ENCODE peak calls at places on chromosomes 4 and X, in seven cellular contexts. M is lower leg skin, S is WERI-Rb-1, Z is B cell, X is type B pancreatic cell, F is fibroblast of the aortic adventitia, D is suprapubic skin. G is an unnamed sample.

GRCh38 chr4:183834252-183834651 is 70.9 kb upstream of the STOX2 start:
- DNase-seq in M (no peak), S (no peak), Z (no peak), X (no peak), F (no peak), D (no peak), G (no peak)

GRCh38 chr4:118981171-118981838 is 92.7 kb downstream of the SYNPO2 start:
- DNase-seq in M (no peak), S (no peak), Z (no peak), X (no peak), F (no peak), D (no peak), G (no peak)

GRCh38 chr4:110636677-110637407 is 14.0 kb upstream of the PITX2 start:
- DNase-seq in M (no peak), S (peak; percentile 32), Z (no peak), X (peak; percentile 69), F (peak; percentile 65), D (no peak), G (no peak)

GRCh38 chrX:9258346-9259104 is 206.3 kb upstream of the TBL1X start:
- DNase-seq in M (no peak), S (no peak), Z (no peak), X (no peak), F (no peak), D (no peak), G (no peak)

GRCh38 chrX:38514014-38514854 is 47.1 kb upstream of the TSPAN7 start:
- DNase-seq in M (no peak), S (no peak), Z (no peak), X (no peak), F (no peak), D (no peak), G (no peak)

GRCh38 chr4:91448668-91449330 is 855.0 kb upstream of the GRID2 start:
- DNase-seq in M (no peak), S (no peak), Z (no peak), X (no peak), F (no peak), D (no peak), G (no peak)

GRCh38 chr4:25914670-25915358 is 794 bp downstream of the SMIM20 start:
- DNase-seq in M (no peak), S (peak; percentile 44), Z (no peak), X (no peak), F (no peak), D (no peak), G (no peak)

GRCh38 chrX:110316351-110317078 is 1.4 kb downstream of the AMMECR1 start:
- DNase-seq in M (no peak), S (no peak), Z (no peak), X (no peak), F (no peak), D (no peak), G (no peak)

GRCh38 chr4:1576200-1576960 is 107.7 kb downstream of the FAM53A start:
- DNase-seq in M (no peak), S (no peak), Z (no peak), X (no peak), F (no peak), D (peak; percentile 41), G (no peak)

GRCh38 chr4:88964450-88964849 is 92.5 kb downstream of the FAM13A start:
- DNase-seq in M (no peak), S (no peak), Z (no peak), X (no peak), F (no peak), D (no peak), G (no peak)

GRCh38 chrX:38278682-38279081 is 48.6 kb downstream of the RPGR start:
- DNase-seq in M (no peak), S (no peak), Z (no peak), X (no peak), F (peak; percentile 51), D (no peak), G (no peak)

GRCh38 chr4:18034099-18034498 is 12.5 kb upstream of the LCORL start:
- DNase-seq in M (no peak), S (no peak), Z (no peak), X (no peak), F (peak; percentile 33), D (no peak), G (no peak)

GRCh38 chr4:173243321-173243720 is 74.7 kb downstream of the GALNT7 start:
- DNase-seq in M (no peak), S (no peak), Z (no peak), X (no peak), F (peak; percentile 33), D (no peak), G (no peak)

GRCh38 chr4:101471201-101471600 is 123.9 kb upstream of the PPP3CA start:
- DNase-seq in M (no peak), S (no peak), Z (no peak), X (no peak), F (no peak), D (no peak), G (no peak)

DNA sequence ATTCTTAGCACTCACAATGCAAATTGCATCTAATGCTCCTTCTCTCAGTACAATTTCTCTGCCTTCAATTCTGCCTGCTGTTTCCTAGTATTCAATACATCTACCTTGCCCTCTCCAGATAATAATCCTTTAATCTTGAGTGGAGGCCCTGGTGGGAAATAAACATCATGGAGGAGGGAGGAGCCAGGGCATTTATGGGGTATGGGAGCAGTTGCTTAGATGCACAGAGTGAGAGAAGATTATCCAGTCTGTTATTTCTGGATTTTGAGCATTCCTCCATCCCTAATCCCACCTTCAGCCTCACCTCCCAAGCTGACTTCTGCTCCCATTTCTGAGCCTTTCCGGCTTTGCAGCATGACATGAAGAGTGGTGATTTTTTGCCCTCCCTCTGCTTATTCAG is 127.9 kb upstream of the PPP3CA start:
- DNase-seq in M (no peak), S (peak; percentile 74), Z (no peak), X (no peak), F (peak; percentile 4), D (no peak), G (no peak)
- TF ChIP-seq CTCF in M (no peak), S (no peak), Z (no peak), X (no peak), F (no peak), D (no peak), G (no peak)

GRCh38 chr4:151583188-151583587 is 174.2 kb downstream of the FHIP1A start:
- DNase-seq in M (no peak), S (no peak), Z (no peak), X (no peak), F (no peak), D (no peak), G (no peak)
- TF ChIP-seq CTCF in M (no peak), S (no peak), Z (no peak), X (no peak), F (no peak), D (no peak), G (no peak)

GRCh38 chrX:50978920-50979660 is 68.6 kb downstream of the BMP15 start:
- DNase-seq in M (no peak), S (no peak), Z (no peak), X (no peak), F (no peak), D (no peak), G (no peak)
- TF ChIP-seq CTCF in M (no peak), S (peak; percentile 7), Z (no peak), X (peak; percentile 21), F (no peak), D (no peak), G (no peak)

DNA sequence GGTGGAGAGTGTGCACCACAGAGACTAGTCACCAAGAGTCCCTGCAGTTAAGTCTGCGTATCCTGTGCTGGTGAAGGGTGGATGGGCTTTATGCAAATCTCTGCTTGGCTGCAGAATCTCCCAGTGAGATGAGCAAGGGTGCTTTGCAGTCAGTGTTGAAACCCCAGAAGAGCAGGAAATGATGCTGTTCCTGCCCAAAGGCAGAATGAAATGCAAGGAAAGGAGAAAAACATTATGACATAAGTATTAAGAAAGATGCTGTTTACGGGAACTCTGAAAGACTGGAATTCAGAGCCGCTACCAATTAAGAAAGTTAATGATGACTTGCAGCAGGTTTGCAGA is 25.4 kb upstream of the ACSL1 start:
- DNase-seq in M (peak; percentile 33), S (no peak), Z (peak; percentile 61), X (no peak), F (no peak), D (no peak), G (no peak)
- TF ChIP-seq CTCF in M (no peak), S (no peak), Z (no peak), X (no peak), F (no peak), D (no peak), G (no peak)